ENCODE peak calls at places on chromosomes 6 and 20, in nine cellular contexts. Z is psoas muscle, X is cardiac muscle cell, E is ovary, K is OCI-LY7, C is right lobe of liver, U is GM13976, B is AG09319, Y is nephron progenitor cell. H is an unnamed sample.

GRCh38 chr20:47785900-47786762 is 850 bp upstream of the SULF2 start:
- DNase-seq in Z (peak), X (peak), E (peak), K (no peak), C (peak), U (peak), B (peak), Y (peak), H (peak)

GRCh38 chr6:99424022-99424421 is 1.1 kb downstream of the PNISR start:
- DNase-seq in Z (no peak), X (no peak), E (no peak), K (no peak), C (no peak), U (no peak), B (no peak), Y (no peak), H (no peak)

GRCh38 chr6:157374889-157375443 is 6.0 kb upstream of the ZDHHC14 start:
- DNase-seq in Z (no peak), X (no peak), E (no peak), K (no peak), C (no peak), U (no peak), B (no peak), Y (no peak), H (no peak)

GRCh38 chr20:35120012-35120701 is 27.0 kb downstream of the EDEM2 start:
- DNase-seq in Z (no peak), X (no peak), E (no peak), K (no peak), C (no peak), U (no peak), B (no peak), Y (no peak), H (no peak)

GRCh38 chr6:29792123-29793035 is 35.2 kb upstream of the HLA-G start:
- DNase-seq in Z (peak), X (peak), E (peak), K (no peak), C (peak), U (peak), B (no peak), Y (peak), H (peak)

GRCh38 chr6:54801669-54802068 is 44.9 kb upstream of the FAM83B start:
- DNase-seq in Z (no peak), X (no peak), E (no peak), K (no peak), C (no peak), U (no peak), B (peak), Y (no peak), H (no peak)

GRCh38 chr6:37480118-37480736 is 19.5 kb downstream of the CCDC167 start:
- DNase-seq in Z (no peak), X (no peak), E (no peak), K (no peak), C (peak), U (no peak), B (no peak), Y (no peak), H (no peak)

GRCh38 chr6:126422912-126423311 is 83.0 kb downstream of the CENPW start:
- DNase-seq in Z (no peak), X (no peak), E (no peak), K (peak), C (no peak), U (no peak), B (no peak), Y (no peak), H (no peak)

GRCh38 chr20:43507150-43508080 is at the start of gene L3MBTL1:
- DNase-seq in Z (peak), X (peak), E (peak), K (no peak), C (peak), U (peak), B (no peak), Y (peak), H (peak)

GRCh38 chr20:46023999-46024398 is 5.0 kb upstream of the SLC12A5 start:
- DNase-seq in Z (no peak), X (no peak), E (no peak), K (no peak), C (no peak), U (no peak), B (no peak), Y (no peak), H (no peak)

GRCh38 chr6:116536216-116536621 is 9.3 kb downstream of the TRAPPC3L start:
- DNase-seq in Z (no peak), X (peak), E (no peak), K (peak), C (no peak), U (peak), B (peak), Y (peak), H (peak)

GRCh38 chr6:170144952-170145587 is 145.8 kb downstream of the DLL1 start:
- DNase-seq in Z (no peak), X (no peak), E (no peak), K (no peak), C (peak), U (no peak), B (no peak), Y (no peak), H (no peak)

GRCh38 chr6:157724138-157724537 is 98.9 kb upstream of the SNX9 start:
- DNase-seq in Z (no peak), X (no peak), E (no peak), K (no peak), C (no peak), U (no peak), B (no peak), Y (no peak), H (no peak)

GRCh38 chr20:35478804-35479472 is 23.5 kb downstream of the CEP250 start:
- DNase-seq in Z (no peak), X (no peak), E (no peak), K (peak), C (no peak), U (no peak), B (no peak), Y (no peak), H (no peak)

GRCh38 chr20:59269396-59270025 is 30.9 kb upstream of the EDN3 start:
- DNase-seq in Z (no peak), X (peak), E (no peak), K (no peak), C (no peak), U (no peak), B (no peak), Y (no peak), H (no peak)

GRCh38 chr6:85347787-85348186 is 102.1 kb upstream of the NT5E start:
- DNase-seq in Z (no peak), X (no peak), E (no peak), K (no peak), C (no peak), U (no peak), B (no peak), Y (no peak), H (no peak)

GRCh38 chr20:57742506-57743180 is 32.8 kb upstream of the PMEPA1 start:
- DNase-seq in Z (no peak), X (no peak), E (no peak), K (no peak), C (no peak), U (no peak), B (no peak), Y (no peak), H (no peak)

GRCh38 chr20:5864873-5865582 is 85.3 kb downstream of the TRMT6 start:
- DNase-seq in Z (no peak), X (no peak), E (peak), K (no peak), C (no peak), U (no peak), B (no peak), Y (no peak), H (no peak)

GRCh38 chr6:17432356-17432755 is 39.0 kb downstream of the CAP2 start:
- DNase-seq in Z (no peak), X (no peak), E (no peak), K (no peak), C (no peak), U (no peak), B (no peak), Y (no peak), H (no peak)

GRCh38 chr20:37797669-37798175 is 103.9 kb downstream of the CTNNBL1 start:
- DNase-seq in Z (no peak), X (no peak), E (no peak), K (no peak), C (no peak), U (no peak), B (no peak), Y (no peak), H (no peak)

GRCh38 chr6:125780540-125781306 is 10.0 kb upstream of the NCOA7 start:
- DNase-seq in Z (peak), X (peak), E (peak), K (peak), C (peak), U (peak), B (no peak), Y (peak), H (peak)

GRCh38 chr6:81929828-81930227 is 177.3 kb upstream of the TENT5A start:
- DNase-seq in Z (no peak), X (no peak), E (no peak), K (no peak), C (no peak), U (no peak), B (no peak), Y (no peak), H (no peak)

GRCh38 chr20:62266340-62266739 is 28.0 kb downstream of the OSBPL2 start:
- DNase-seq in Z (no peak), X (no peak), E (no peak), K (peak), C (no peak), U (no peak), B (no peak), Y (no peak), H (no peak)

GRCh38 chr20:49811825-49812462 is 684 bp upstream of the SLC9A8 start:
- DNase-seq in Z (no peak), X (no peak), E (no peak), K (no peak), C (peak), U (no peak), B (no peak), Y (no peak), H (no peak)

GRCh38 chr6:13268914-13269532 is 59.3 kb downstream of the TBC1D7 start:
- DNase-seq in Z (no peak), X (peak), E (no peak), K (no peak), C (no peak), U (no peak), B (no peak), Y (no peak), H (no peak)

GRCh38 chr20:58481541-58482021 is 33.6 kb downstream of the APCDD1L start:
- DNase-seq in Z (peak), X (peak), E (no peak), K (peak), C (peak), U (peak), B (no peak), Y (peak), H (peak)

GRCh38 chr20:46289416-46289815 is 18.9 kb downstream of the CDH22 start:
- DNase-seq in Z (no peak), X (no peak), E (no peak), K (no peak), C (no peak), U (no peak), B (no peak), Y (no peak), H (no peak)

GRCh38 chr6:43803783-43804549 is 34.0 kb downstream of the VEGFA start:
- DNase-seq in Z (no peak), X (no peak), E (no peak), K (no peak), C (no peak), U (no peak), B (no peak), Y (no peak), H (no peak)

GRCh38 chr6:68779366-68779765 is 144.3 kb downstream of the ADGRB3 start:
- DNase-seq in Z (no peak), X (no peak), E (no peak), K (no peak), C (no peak), U (no peak), B (no peak), Y (no peak), H (no peak)

GRCh38 chr6:13814176-13814937 is at the start of gene MCUR1:
- DNase-seq in Z (peak), X (peak), E (peak), K (peak), C (peak), U (peak), B (peak), Y (peak), H (peak)

DNA sequence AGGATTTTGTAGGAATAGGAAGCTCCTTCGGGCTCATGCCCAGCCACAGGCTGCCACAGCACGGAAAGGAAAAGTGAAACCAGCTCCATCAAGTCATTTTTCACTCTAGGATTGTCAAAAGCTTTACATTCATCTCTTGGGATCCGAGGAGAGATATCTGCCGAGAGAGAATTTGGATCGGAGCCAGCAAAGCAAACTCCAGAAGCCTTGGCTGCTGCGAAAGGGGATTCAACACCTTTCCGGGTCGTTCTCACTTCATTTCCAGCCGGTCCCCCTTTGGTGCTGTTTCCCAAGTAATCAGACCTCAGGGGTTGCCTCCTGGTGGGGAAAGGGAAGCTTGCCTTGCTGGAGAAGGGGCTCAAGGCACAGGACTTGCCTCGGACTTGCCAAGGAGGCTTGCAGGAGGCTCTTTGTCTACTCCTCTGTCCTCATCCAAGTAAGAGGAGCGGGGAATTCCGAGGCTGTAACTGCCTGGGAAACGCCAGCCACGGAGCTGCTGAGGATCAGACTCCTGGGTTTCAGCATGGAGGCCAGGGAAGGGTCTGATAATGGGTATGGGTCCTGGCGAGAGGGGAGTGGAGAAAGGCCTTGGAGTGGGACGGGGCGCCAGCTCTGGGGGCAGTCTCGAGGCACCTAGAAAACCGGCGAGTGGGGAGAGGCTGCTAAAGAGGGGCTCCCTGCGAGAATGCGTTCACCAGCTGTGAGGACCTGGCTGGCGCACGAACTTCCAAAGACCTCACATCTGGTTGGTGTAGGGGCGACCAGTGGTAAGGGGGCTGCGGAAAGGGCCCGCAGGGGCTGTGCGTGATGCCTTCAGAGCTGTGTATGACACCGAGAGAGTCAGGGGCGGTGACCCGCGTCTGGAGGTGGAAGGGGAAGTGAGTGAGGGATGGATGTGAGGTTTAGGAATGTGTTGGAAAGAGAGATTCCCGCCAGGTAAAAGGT is 702 bp downstream of the ETV7 start:
- DNase-seq in Z (no peak), X (no peak), E (peak), K (no peak), C (no peak), U (peak), B (no peak), Y (peak), H (peak)
- TF ChIP-seq CTCF in Z (no peak), X (peak), E (no peak), K (no peak), C (no peak), U (no peak), B (peak), Y (no peak), H (no peak)

DNA sequence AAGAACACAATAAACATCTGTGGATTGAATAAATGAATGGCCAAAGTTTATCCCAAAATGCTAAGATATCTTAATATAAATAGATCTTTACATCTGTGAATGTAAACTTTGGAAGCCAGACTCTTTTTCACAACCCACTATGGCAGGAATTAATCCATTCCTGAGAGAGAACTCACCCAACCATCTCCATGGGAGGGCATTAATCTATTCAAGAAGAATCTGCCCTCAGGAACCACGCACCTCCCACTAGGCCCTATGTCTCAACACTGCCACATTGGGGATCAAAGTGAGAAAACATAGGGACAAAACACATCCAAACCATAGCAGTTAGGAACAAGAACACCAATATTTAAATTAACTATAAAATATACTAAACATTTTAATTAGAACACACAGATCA is 3.4 kb downstream of the UBE3D start:
- DNase-seq in Z (no peak), X (no peak), E (no peak), K (no peak), C (no peak), U (no peak), B (no peak), Y (no peak), H (no peak)
- TF ChIP-seq CTCF in Z (no peak), X (no peak), E (no peak), K (no peak), C (no peak), U (no peak), B (no peak), Y (no peak), H (no peak)

GRCh38 chr6:2351807-2352431 is 106.5 kb upstream of the GMDS start:
- DNase-seq in Z (no peak), X (no peak), E (no peak), K (no peak), C (no peak), U (no peak), B (no peak), Y (no peak), H (no peak)

GRCh38 chr6:2351090-2351489 is 105.7 kb upstream of the GMDS start:
- DNase-seq in Z (no peak), X (no peak), E (no peak), K (no peak), C (no peak), U (no peak), B (no peak), Y (no peak), H (no peak)

GRCh38 chr6:2353412-2354137 is 108.2 kb upstream of the GMDS start:
- DNase-seq in Z (peak), X (peak), E (peak), K (peak), C (peak), U (peak), B (peak), Y (peak), H (peak)

GRCh38 chr6:2355155-2355554 is 109.8 kb upstream of the GMDS start:
- DNase-seq in Z (no peak), X (no peak), E (no peak), K (no peak), C (no peak), U (no peak), B (no peak), Y (no peak), H (no peak)

GRCh38 chr6:2354138-2354491 is 108.7 kb upstream of the GMDS start:
- DNase-seq in Z (no peak), X (no peak), E (no peak), K (no peak), C (no peak), U (no peak), B (no peak), Y (no peak), H (no peak)
- TF ChIP-seq CTCF in Z (no peak), X (no peak), E (no peak), K (peak), C (no peak), U (no peak), B (no peak), Y (no peak), H (no peak)

DNA sequence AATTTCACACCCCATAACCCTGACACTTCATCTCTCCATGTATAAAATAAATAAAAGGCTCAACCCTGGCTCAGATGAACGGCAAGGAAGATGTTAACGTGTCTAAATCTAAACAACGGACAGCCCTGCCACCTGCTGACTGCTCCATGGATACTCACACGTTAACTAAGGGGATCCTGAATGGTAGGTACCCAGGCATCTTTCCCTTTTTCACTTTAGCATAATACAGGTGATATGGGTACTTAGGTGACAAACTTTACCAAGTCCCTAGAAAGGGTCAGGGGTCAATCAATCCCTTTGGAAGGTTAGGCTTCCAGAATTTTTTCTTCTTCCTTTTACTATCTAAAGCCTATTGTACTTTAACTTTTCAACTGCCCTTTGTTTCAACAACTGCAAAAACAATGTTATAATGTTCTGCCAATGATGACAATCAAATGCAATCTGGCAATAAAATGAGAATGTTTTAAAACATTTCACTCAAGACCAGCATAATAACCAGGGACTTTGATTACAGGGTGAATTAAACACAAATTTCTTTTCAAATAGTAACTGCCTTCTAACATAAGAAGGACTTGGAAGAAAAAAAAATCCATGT is 52.4 kb upstream of the IPCEF1 start:
- DNase-seq in Z (no peak), X (no peak), E (no peak), K (peak), C (no peak), U (no peak), B (no peak), Y (no peak), H (no peak)
- TF ChIP-seq CTCF in Z (peak), X (peak), E (no peak), K (peak), C (no peak), U (no peak), B (peak), Y (no peak), H (no peak)

GRCh38 chr6:5599112-5599511 is 337.8 kb downstream of the FARS2 start:
- DNase-seq in Z (no peak), X (no peak), E (no peak), K (no peak), C (no peak), U (no peak), B (no peak), Y (no peak), H (no peak)

GRCh38 chr6:5592911-5593519 is 331.7 kb downstream of the FARS2 start:
- DNase-seq in Z (no peak), X (peak), E (no peak), K (no peak), C (no peak), U (no peak), B (no peak), Y (no peak), H (no peak)

GRCh38 chr6:5598123-5598522 is 336.8 kb downstream of the FARS2 start:
- DNase-seq in Z (no peak), X (no peak), E (no peak), K (no peak), C (no peak), U (no peak), B (no peak), Y (no peak), H (no peak)

GRCh38 chr6:5595184-5595583 is 333.9 kb downstream of the FARS2 start:
- DNase-seq in Z (no peak), X (no peak), E (no peak), K (no peak), C (no peak), U (no peak), B (no peak), Y (no peak), H (no peak)

GRCh38 chr6:5597413-5597812 is 336.1 kb downstream of the FARS2 start:
- DNase-seq in Z (no peak), X (no peak), E (no peak), K (no peak), C (no peak), U (no peak), B (no peak), Y (no peak), H (no peak)
- TF ChIP-seq CTCF in Z (no peak), X (no peak), E (no peak), K (no peak), C (no peak), U (no peak), B (no peak), Y (no peak), H (no peak)

H was measured in GM10248.